ENCODE peak calls at places on chromosomes 5 and 9, in five cellular contexts. P, T, R, L and U are unnamed samples.

GRCh38 chr9:110897899-110898298 is 140.4 kb downstream of the LPAR1 start:
- DNase-seq in R (no peak), L (no peak), T (no peak), P (no peak), U (no peak)

GRCh38 chr5:67355135-67355729 is 158.6 kb upstream of the CD180 start:
- DNase-seq in L (no peak), P (no peak), T (no peak), R (no peak), U (no peak)

GRCh38 chr5:157148734-157149615 is 6.3 kb upstream of the MED7 start:
- DNase-seq in P (peak), R (peak), T (peak), L (peak), U (peak)

GRCh38 chr9:109499631-109500120 is 1.6 kb upstream of the PTPN3 start:
- DNase-seq in R (peak), L (peak), T (no peak), P (no peak), U (peak)

GRCh38 chr5:153895266-153895665 is 143.4 kb downstream of the FAM114A2 start:
- DNase-seq in T (no peak), L (no peak), R (no peak), P (no peak), U (no peak)

GRCh38 chr5:119070578-119070827 is 384 bp upstream of the DMXL1 start:
- DNase-seq in P (no peak), L (peak), R (peak), T (no peak), U (peak)

GRCh38 chr5:90227688-90228087 is 181.9 kb downstream of the CETN3 start:
- DNase-seq in T (no peak), R (no peak), P (no peak), L (no peak), U (peak)

GRCh38 chr5:146956217-146956616 is 77.7 kb upstream of the PPP2R2B start:
- DNase-seq in P (no peak), T (no peak), L (no peak), R (no peak), U (no peak)

GRCh38 chr9:134185536-134186011 is 21.2 kb upstream of the RNU6ATAC start:
- DNase-seq in P (no peak), T (no peak), R (no peak), L (no peak), U (peak)

GRCh38 chr9:74974558-74974957 is 21.8 kb upstream of the C9orf40 start:
- DNase-seq in R (no peak), T (no peak), L (no peak), P (no peak), U (no peak)

GRCh38 chr5:96214442-96215197 is 218.4 kb downstream of the PCSK1 start:
- DNase-seq in T (no peak), R (no peak), L (no peak), P (no peak), U (no peak)

GRCh38 chr5:145553177-145553576 is 282.0 kb downstream of the PRELID2 start:
- DNase-seq in R (no peak), L (no peak), P (no peak), T (no peak), U (no peak)

GRCh38 chr5:35133186-35133585 is 85.4 kb upstream of the AGXT2 start:
- DNase-seq in L (no peak), R (no peak), T (no peak), P (no peak), U (no peak)

GRCh38 chr5:157502143-157502647 is 42.2 kb downstream of the NIPAL4 start:
- DNase-seq in R (no peak), T (no peak), P (no peak), L (no peak), U (no peak)

GRCh38 chr5:66425842-66426241 is 170.4 kb upstream of the MAST4 start:
- DNase-seq in R (no peak), L (no peak), T (no peak), P (no peak), U (no peak)

GRCh38 chr9:11158063-11158462 is 545.3 kb upstream of the PTPRD start:
- DNase-seq in R (no peak), L (no peak), P (no peak), T (no peak), U (no peak)

GRCh38 chr5:159975462-159976019 is 33.4 kb upstream of the TTC1 start:
- DNase-seq in R (no peak), L (no peak), P (no peak), T (no peak), U (peak)

GRCh38 chr5:122715095-122715494 is 59.8 kb upstream of the SNX2 start:
- DNase-seq in T (no peak), P (no peak), R (no peak), L (no peak), U (no peak)

GRCh38 chr5:132873119-132873929 is at the start of gene LEAP2:
- DNase-seq in L (no peak), T (no peak), P (no peak), R (no peak), U (no peak)

GRCh38 chr9:6218099-6218502 is 2.5 kb downstream of the IL33 start:
- DNase-seq in L (no peak), R (no peak), P (no peak), T (no peak), U (no peak)

GRCh38 chr9:110116543-110116885 is 91.4 kb downstream of the C9orf152 start:
- DNase-seq in T (no peak), L (no peak), R (no peak), P (no peak), U (no peak)

GRCh38 chr9:133368249-133368881 is 7.5 kb downstream of the SURF4 start:
- DNase-seq in T (no peak), P (no peak), L (no peak), R (no peak), U (no peak)

GRCh38 chr5:173786296-173787187 is 101.6 kb upstream of the CPEB4 start:
- DNase-seq in R (no peak), P (no peak), T (no peak), L (peak), U (peak)

GRCh38 chr9:29609282-29609681 is 2036.0 kb upstream of the C9orf72 start:
- DNase-seq in T (no peak), P (no peak), L (no peak), R (no peak), U (no peak)

GRCh38 chr9:137970686-137971476 is 93.3 kb downstream of the CACNA1B start:
- DNase-seq in R (peak), L (no peak), P (no peak), T (no peak), U (no peak)

GRCh38 chr9:79660615-79661014 is 88.8 kb downstream of the TLE4 start:
- DNase-seq in T (no peak), R (no peak), L (peak), P (no peak), U (no peak)

GRCh38 chr5:57338068-57338848 is 144.4 kb downstream of the ACTBL2 start:
- DNase-seq in T (no peak), R (no peak), L (peak), P (no peak), U (peak)

GRCh38 chr9:126702501-126703329 is 89.0 kb downstream of the LMX1B start:
- DNase-seq in P (peak), R (no peak), T (peak), L (peak), U (peak)

GRCh38 chr5:54774281-54775171 is 210.9 kb downstream of the ESM1 start:
- DNase-seq in T (no peak), P (no peak), L (no peak), R (peak), U (no peak)

GRCh38 chr5:3394877-3395599 is 200.6 kb upstream of the IRX1 start:
- DNase-seq in R (no peak), T (no peak), L (peak), P (no peak), U (peak)

GRCh38 chr5:135140805-135141204 is 106.8 kb upstream of the PITX1 start:
- DNase-seq in T (no peak), R (peak), P (no peak), L (no peak), U (no peak)

GRCh38 chr9:98886691-98887229 is 56.9 kb upstream of the COL15A1 start:
- DNase-seq in L (no peak), R (no peak), P (no peak), T (no peak), U (no peak)

GRCh38 chr9:136644593-136645342 is 17.9 kb upstream of the EGFL7 start:
- DNase-seq in R (peak), T (peak), L (peak), P (peak), U (peak)